ENCODE peak calls at places on chromosomes 12 and 14, in six cellular contexts. K is K562, R is A549, V is GM12878, X is endothelial cell of umbilical vein, Z is HepG2. G is an unnamed sample.
A peak's percentile ranks its signal among the peaks of the same experiment; 100 is the strongest.

GRCh38 chr14:55846852-55847471 is 267.0 kb downstream of the KTN1 start:
- DNase-seq in R (no peak), K (no peak), V (no peak), X (no peak), Z (no peak), G (no peak)

GRCh38 chr14:105414456-105415371 is 4.9 kb upstream of the MTA1 start:
- DNase-seq in Z (peak; percentile 22), R (peak; percentile 82), V (no peak), X (peak; percentile 72), K (peak; percentile 72), G (peak; percentile 78)

GRCh38 chr12:130438243-130438620 is 100.5 kb downstream of the PIWIL1 start:
- DNase-seq in R (no peak), X (no peak), V (no peak), K (no peak), Z (no peak), G (no peak)

GRCh38 chr14:21965042-21965441 is 291.4 kb upstream of the OR4E1 start:
- DNase-seq in K (no peak), R (no peak), V (no peak), X (no peak), Z (no peak), G (no peak)

GRCh38 chr14:93332032-93332852 is 594 bp downstream of the BTBD7 start:
- DNase-seq in K (peak; percentile 65), Z (peak; percentile 40), X (peak; percentile 70), V (no peak), R (no peak), G (peak; percentile 83)

GRCh38 chr12:30416631-30417030 is 279.0 kb downstream of the IPO8 start:
- DNase-seq in V (no peak), Z (no peak), R (no peak), X (no peak), K (no peak), G (no peak)

GRCh38 chr14:78790262-78790661 is 620.1 kb downstream of the NRXN3 start:
- DNase-seq in Z (no peak), V (no peak), R (no peak), X (no peak), K (no peak), G (peak; percentile 1)

GRCh38 chr14:43503508-43503907 is 1003.6 kb downstream of the FSCB start:
- DNase-seq in V (no peak), Z (peak; percentile 17), X (no peak), R (no peak), K (no peak), G (peak; percentile 0)

GRCh38 chr12:90896164-90896563 is 58.8 kb downstream of the CCER1 start:
- DNase-seq in K (no peak), X (peak; percentile 23), Z (no peak), R (no peak), V (no peak), G (no peak)

GRCh38 chr12:8709124-8709830 is 11.5 kb downstream of the RIMKLB start:
- DNase-seq in V (no peak), X (peak; percentile 60), K (no peak), R (no peak), Z (no peak), G (no peak)

GRCh38 chr12:64009321-64010068 is 165.0 kb downstream of the SRGAP1 start:
- DNase-seq in X (no peak), Z (no peak), K (no peak), R (no peak), V (peak; percentile 36), G (no peak)
- TF ChIP-seq MYC in X (no peak), Z (no peak), K (no peak), R (no peak), V (no peak), G (no peak)

GRCh38 chr14:89367449-89368120 is 49.4 kb downstream of the FOXN3 start:
- DNase-seq in Z (no peak), V (no peak), K (no peak), R (no peak), X (no peak), G (no peak)
- H3K4me3 ChIP-seq in Z (no peak overlapping the region), V (no peak overlapping the region), K (no peak overlapping the region), R (no peak overlapping the region), X (no peak overlapping the region), G (no peak overlapping the region)

GRCh38 chr12:85448031-85448430 is 168.0 kb downstream of the ALX1 start:
- DNase-seq in Z (no peak), X (no peak), R (no peak), V (no peak), K (no peak), G (no peak)
- TF ChIP-seq MYC in Z (no peak), X (no peak), R (no peak), V (no peak), K (no peak), G (no peak)

DNA sequence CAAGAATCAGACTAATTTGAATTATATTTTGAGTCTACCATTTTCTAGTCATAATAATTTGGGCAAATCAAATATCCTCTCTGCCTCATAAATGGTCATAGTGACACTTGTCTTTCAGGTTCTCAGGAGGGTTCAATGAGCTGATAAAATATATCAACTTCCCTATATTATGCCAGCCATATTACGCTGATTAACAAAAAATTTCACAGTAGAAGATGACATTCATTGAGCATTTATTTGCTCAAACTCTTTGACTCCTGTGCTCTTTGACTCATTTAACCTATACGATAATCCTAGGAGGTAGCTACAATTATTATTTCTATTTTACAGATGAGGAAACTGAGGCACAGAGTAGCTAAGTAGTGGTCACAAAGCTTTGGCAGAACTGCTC is 60.0 kb upstream of the CCDC91 start:
- DNase-seq in X (no peak), K (no peak), V (no peak), R (no peak), Z (no peak), G (no peak)
- H3K4me3 ChIP-seq in X (no peak overlapping the region), K (no peak overlapping the region), V (no peak overlapping the region), R (no peak overlapping the region), Z (no peak overlapping the region), G (no peak overlapping the region)

GRCh38 chr12:120468846-120469449 is 600 bp downstream of the SRSF9 start:
- DNase-seq in V (no peak), K (peak; percentile 64), X (peak; percentile 47), Z (no peak), R (peak; percentile 36), G (no peak)

GRCh38 chr12:120468271-120468845 is 1.2 kb downstream of the SRSF9 start:
- DNase-seq in V (no peak), R (peak; percentile 25), K (peak; percentile 58), Z (peak; percentile 44), X (no peak), G (peak; percentile 88)

GRCh38 chr12:120472521-120472920 is 3.0 kb upstream of the SRSF9 start:
- DNase-seq in K (no peak), X (no peak), R (no peak), V (no peak), Z (no peak), G (no peak)

GRCh38 chr12:120469450-120470149 is at the start of gene SRSF9:
- DNase-seq in K (peak; percentile 99), X (peak; percentile 96), V (peak; percentile 80), Z (peak; percentile 90), R (peak; percentile 98), G (peak; percentile 99)

GRCh38 chr12:120470150-120470817 is 736 bp upstream of the SRSF9 start:
- DNase-seq in R (peak; percentile 36), K (no peak), X (no peak), Z (peak; percentile 15), V (no peak), G (no peak)
- TF ChIP-seq MYC in R (no peak), K (no peak), X (no peak), Z (no peak), V (no peak), G (no peak)

GRCh38 chr14:69573205-69573840 is 1.3 kb downstream of the CCDC177 start:
- DNase-seq in R (no peak), X (no peak), Z (no peak), K (no peak), V (no peak), G (no peak)
- H3K4me3 ChIP-seq in R (peak overlapping the region; percentile 45), X (no peak overlapping the region), Z (peak overlapping the region; percentile 61), K (no peak overlapping the region), V (no peak overlapping the region), G (no peak overlapping the region)

G was measured in NB4.